ENCODE peak calls at places on chromosome 18, in five cellular contexts. W, I, M, J and O are unnamed samples.

GRCh38 chr18:46386788-46387187 is 270.2 kb downstream of the LOXHD1 start:
- DNase-seq in W (no peak), J (peak), I (no peak), M (no peak), O (peak)

GRCh38 chr18:74299746-74300145 is 8.0 kb upstream of the CYB5A start:
- DNase-seq in M (no peak), I (no peak), J (peak), W (no peak), O (peak)

GRCh38 chr18:42614619-42615293 is 500.7 kb downstream of the RIT2 start:
- DNase-seq in M (no peak), J (no peak), I (peak), W (no peak), O (no peak)

GRCh38 chr18:3447035-3447894 is 2.7 kb upstream of the TGIF1 start:
- DNase-seq in I (no peak), M (peak), J (peak), W (peak), O (peak)

GRCh38 chr18:41543815-41544214 is 411.2 kb upstream of the PIK3C3 start:
- DNase-seq in W (no peak), M (no peak), I (no peak), J (no peak), O (no peak)

GRCh38 chr18:11798271-11798670 is 52.9 kb upstream of the CHMP1B start:
- DNase-seq in J (no peak), M (no peak), W (no peak), I (no peak), O (no peak)

GRCh38 chr18:41842886-41843285 is 112.1 kb upstream of the PIK3C3 start:
- DNase-seq in M (no peak), J (peak), W (no peak), I (no peak), O (no peak)

GRCh38 chr18:63850010-63850409 is 37.5 kb upstream of the SERPINB2 start:
- DNase-seq in J (peak), I (peak), W (no peak), M (peak), O (peak)

GRCh38 chr18:23487738-23488625 is 15.3 kb upstream of the RMC1 start:
- DNase-seq in W (no peak), J (no peak), M (no peak), I (no peak), O (no peak)

GRCh38 chr18:62797329-62797728 is 82.0 kb downstream of the PHLPP1 start:
- DNase-seq in M (no peak), W (no peak), I (no peak), J (no peak), O (no peak)

GRCh38 chr18:23470620-23471387 is 17.7 kb downstream of the RIOK3 start:
- DNase-seq in W (no peak), I (no peak), M (no peak), J (no peak), O (no peak)

GRCh38 chr18:23828426-23828825 is 139.2 kb downstream of the LAMA3 start:
- DNase-seq in J (peak), M (no peak), W (no peak), I (peak), O (peak)

GRCh38 chr18:73235491-73235890 is 367.7 kb upstream of the NETO1 start:
- DNase-seq in I (no peak), J (peak), M (no peak), W (no peak), O (peak)

GRCh38 chr18:45876131-45876530 is 50.7 kb downstream of the SIGLEC15 start:
- DNase-seq in W (no peak), I (no peak), J (no peak), M (no peak), O (no peak)

GRCh38 chr18:26637324-26637723 is 89.0 kb upstream of the KCTD1 start:
- DNase-seq in W (no peak), I (no peak), M (no peak), J (no peak), O (no peak)

GRCh38 chr18:37306420-37306819 is 259.2 kb downstream of the CELF4 start:
- DNase-seq in J (no peak), W (no peak), M (no peak), I (no peak), O (no peak)

GRCh38 chr18:8990276-8991031 is 112.0 kb upstream of the NDUFV2 start:
- DNase-seq in W (no peak), M (no peak), I (no peak), J (peak), O (no peak)

GRCh38 chr18:34321075-34321474 is 96.4 kb upstream of the NOL4 start:
- DNase-seq in M (no peak), W (no peak), J (no peak), I (no peak), O (no peak)

GRCh38 chr18:48837676-48838075 is 113.1 kb downstream of the SMAD7 start:
- DNase-seq in J (no peak), I (no peak), M (no peak), W (no peak), O (no peak)

GRCh38 chr18:1708006-1708405 is 803.3 kb downstream of the ADCYAP1 start:
- DNase-seq in W (no peak), I (no peak), J (no peak), M (no peak), O (no peak)

GRCh38 chr18:70245941-70246537 is 40.6 kb upstream of the RTTN start:
- DNase-seq in W (no peak), M (no peak), I (no peak), J (no peak), O (no peak)

GRCh38 chr18:48827321-48828200 is 123.2 kb downstream of the SMAD7 start:
- DNase-seq in J (no peak), I (peak), W (no peak), M (no peak), O (no peak)

GRCh38 chr18:56563568-56563967 is 74.8 kb downstream of the TXNL1 start:
- DNase-seq in M (peak), W (no peak), J (no peak), I (no peak), O (no peak)

GRCh38 chr18:26575865-26576217 is 27.5 kb upstream of the KCTD1 start:
- DNase-seq in J (no peak), I (no peak), W (no peak), M (no peak), O (no peak)

GRCh38 chr18:77486985-77487384 is 237.3 kb downstream of the GALR1 start:
- DNase-seq in I (no peak), M (no peak), W (no peak), J (no peak), O (no peak)

GRCh38 chr18:60372598-60372997 is at the start of gene MC4R:
- DNase-seq in J (peak), I (peak), M (peak), W (no peak), O (peak)

GRCh38 chr18:65235966-65236634 is 514.7 kb upstream of the CDH7 start:
- DNase-seq in M (no peak), W (no peak), J (no peak), I (peak), O (no peak)

GRCh38 chr18:58593930-58594329 is 35.0 kb downstream of the ALPK2 start:
- DNase-seq in M (no peak), W (no peak), I (no peak), J (no peak), O (peak)

GRCh38 chr18:58671941-58672565 is 788 bp downstream of the MALT1 start:
- DNase-seq in J (peak), I (no peak), M (no peak), W (no peak), O (peak)

GRCh38 chr18:286515-287310 is 18.9 kb upstream of the THOC1 start:
- DNase-seq in J (peak), I (no peak), W (no peak), M (no peak), O (peak)